ENCODE peak calls at places on chromosome 20, in seven cellular contexts. D, F, R, Y, I, B and V are unnamed samples.

GRCh38 chr20:20237093-20237959 is 130.6 kb upstream of the INSM1 start:
- DNase-seq in D (peak; percentile 59), F (no peak), R (no peak), Y (no peak), I (no peak), B (peak; percentile 65), V (no peak)

GRCh38 chr20:62595491-62595890 is 46.8 kb upstream of the SLCO4A1 start:
- DNase-seq in D (peak; percentile 74), F (peak; percentile 47), R (no peak), Y (peak; percentile 90), I (no peak), B (peak; percentile 86), V (peak; percentile 7)

GRCh38 chr20:37915800-37916570 is 13.1 kb downstream of the VSTM2L start:
- DNase-seq in D (no peak), F (peak; percentile 53), R (no peak), Y (no peak), I (peak; percentile 7), B (peak; percentile 17), V (no peak)

GRCh38 chr20:24768977-24769675 is 179.9 kb upstream of the CST7 start:
- DNase-seq in D (peak; percentile 13), F (no peak), R (no peak), Y (no peak), I (no peak), B (no peak), V (no peak)

GRCh38 chr20:8389381-8390368 is 257.6 kb downstream of the PLCB1 start:
- DNase-seq in D (no peak), F (no peak), R (no peak), Y (no peak), I (no peak), B (peak; percentile 76), V (no peak)

GRCh38 chr20:41169791-41170351 is 32.5 kb downstream of the PLCG1 start:
- DNase-seq in D (peak; percentile 34), F (peak; percentile 13), R (no peak), Y (no peak), I (no peak), B (no peak), V (no peak)

GRCh38 chr20:53050338-53050737 is 78.2 kb downstream of the TSHZ2 start:
- DNase-seq in D (no peak), F (no peak), R (no peak), Y (no peak), I (no peak), B (no peak), V (no peak)

GRCh38 chr20:14953736-14954135 is 616.3 kb upstream of the FLRT3 start:
- DNase-seq in D (no peak), F (no peak), R (no peak), Y (no peak), I (no peak), B (no peak), V (no peak)

GRCh38 chr20:51385941-51386530 is 156.5 kb downstream of the NFATC2 start:
- DNase-seq in D (peak; percentile 76), F (no peak), R (peak; percentile 18), Y (no peak), I (no peak), B (peak; percentile 80), V (no peak)

GRCh38 chr20:51176446-51176845 is 153.5 kb upstream of the KCNG1 start:
- DNase-seq in D (no peak), F (no peak), R (no peak), Y (no peak), I (no peak), B (no peak), V (no peak)

GRCh38 chr20:53598140-53599038 is 4.8 kb upstream of the ZNF217 start:
- DNase-seq in D (peak; percentile 43), F (no peak), R (no peak), Y (no peak), I (no peak), B (no peak), V (no peak)

GRCh38 chr20:63740070-63740500 is 509 bp downstream of the SLC2A4RG start:
- DNase-seq in D (peak; percentile 68), F (peak; percentile 43), R (peak; percentile 37), Y (peak; percentile 91), I (peak; percentile 47), B (peak; percentile 30), V (peak; percentile 33)

GRCh38 chr20:10922941-10923340 is 249.1 kb upstream of the JAG1 start:
- DNase-seq in D (no peak), F (no peak), R (no peak), Y (no peak), I (no peak), B (peak; percentile 61), V (no peak)

GRCh38 chr20:13852321-13852720 is 67.5 kb downstream of the NDUFAF5 start:
- DNase-seq in D (no peak), F (no peak), R (no peak), Y (no peak), I (no peak), B (no peak), V (no peak)

GRCh38 chr20:50371878-50372769 is 138.1 kb upstream of the PTPN1 start:
- DNase-seq in D (no peak), F (no peak), R (no peak), Y (peak; percentile 55), I (no peak), B (no peak), V (peak; percentile 21)

GRCh38 chr20:46939031-46939430 is 44.4 kb downstream of the EYA2 start:
- DNase-seq in D (no peak), F (no peak), R (no peak), Y (no peak), I (no peak), B (peak; percentile 4), V (peak; percentile 18)

GRCh38 chr20:4166726-4167035 is 151.3 kb upstream of the RNF24 start:
- DNase-seq in D (no peak), F (no peak), R (no peak), Y (no peak), I (no peak), B (no peak), V (no peak)

GRCh38 chr20:22941550-22941949 is 93.6 kb upstream of the SSTR4 start:
- DNase-seq in D (no peak), F (no peak), R (no peak), Y (no peak), I (no peak), B (no peak), V (no peak)

GRCh38 chr20:61223121-61223520 is 28.9 kb upstream of the CDH4 start:
- DNase-seq in D (no peak), F (no peak), R (no peak), Y (no peak), I (no peak), B (no peak), V (no peak)

GRCh38 chr20:36128463-36129176 is 25.9 kb upstream of the EPB41L1 start:
- DNase-seq in D (no peak), F (no peak), R (no peak), Y (no peak), I (no peak), B (peak; percentile 38), V (peak; percentile 60)

GRCh38 chr20:10511507-10512231 is 76.6 kb downstream of the SLX4IP start:
- DNase-seq in D (peak; percentile 92), F (peak; percentile 90), R (peak; percentile 21), Y (peak; percentile 88), I (peak; percentile 63), B (peak; percentile 92), V (peak; percentile 60)